ENCODE peak calls at places on chromosomes 2 and 18, in seven cellular contexts. One of them, this sample, is unnamed. For H3K9me3, the result is how much of the 10 kb centered on the place peaks cover.

GRCh38 chr2:190835303-190835930 is 45.2 kb upstream of the GLS start:
- DNase-seq in aorta: peak
- DNase-seq in IMR-90: peak
- DNase-seq in cardiac muscle cell: peak
- DNase-seq in fibroblast of lung: peak
- DNase-seq in stomach: no peak
- DNase-seq in heart left ventricle: peak
- DNase-seq in this sample: peak

GRCh38 chr2:207516206-207516605 is 13.6 kb upstream of the CREB1 start:
- DNase-seq in aorta: no peak
- DNase-seq in IMR-90: no peak
- DNase-seq in cardiac muscle cell: no peak
- DNase-seq in fibroblast of lung: peak
- DNase-seq in stomach: no peak
- DNase-seq in heart left ventricle: no peak
- DNase-seq in this sample: no peak

GRCh38 chr2:98484121-98484557 is 39.5 kb downstream of the INPP4A start:
- DNase-seq in aorta: no peak
- DNase-seq in IMR-90: no peak
- DNase-seq in cardiac muscle cell: no peak
- DNase-seq in fibroblast of lung: no peak
- DNase-seq in stomach: no peak
- DNase-seq in heart left ventricle: no peak
- DNase-seq in this sample: no peak

GRCh38 chr2:222714361-222715256 is 43.2 kb downstream of the MOGAT1 start:
- DNase-seq in aorta: no peak
- DNase-seq in IMR-90: no peak
- DNase-seq in cardiac muscle cell: peak
- DNase-seq in fibroblast of lung: peak
- DNase-seq in stomach: no peak
- DNase-seq in heart left ventricle: peak
- DNase-seq in this sample: no peak

GRCh38 chr2:232981767-232982360 is 31.2 kb downstream of the NGEF start:
- DNase-seq in aorta: no peak
- DNase-seq in IMR-90: no peak
- DNase-seq in cardiac muscle cell: no peak
- DNase-seq in fibroblast of lung: no peak
- DNase-seq in stomach: no peak
- DNase-seq in heart left ventricle: no peak
- DNase-seq in this sample: no peak

GRCh38 chr2:216713691-216714411 is 18.5 kb upstream of the IGFBP5 start:
- DNase-seq in aorta: peak
- DNase-seq in IMR-90: peak
- DNase-seq in cardiac muscle cell: peak
- DNase-seq in fibroblast of lung: peak
- DNase-seq in stomach: no peak
- DNase-seq in heart left ventricle: peak
- DNase-seq in this sample: peak

GRCh38 chr2:26615336-26616031 is 25.7 kb downstream of the CIB4 start:
- DNase-seq in aorta: no peak
- DNase-seq in IMR-90: no peak
- DNase-seq in cardiac muscle cell: no peak
- DNase-seq in fibroblast of lung: no peak
- DNase-seq in stomach: no peak
- DNase-seq in heart left ventricle: no peak
- DNase-seq in this sample: no peak

GRCh38 chr2:221370076-221370941 is 201.8 kb downstream of the EPHA4 start:
- DNase-seq in aorta: no peak
- DNase-seq in IMR-90: no peak
- DNase-seq in cardiac muscle cell: no peak
- DNase-seq in fibroblast of lung: no peak
- DNase-seq in stomach: no peak
- DNase-seq in heart left ventricle: no peak
- DNase-seq in this sample: no peak

GRCh38 chr2:199739413-199740110 is 111.4 kb downstream of the FTCDNL1 start:
- DNase-seq in aorta: peak
- DNase-seq in IMR-90: peak
- DNase-seq in cardiac muscle cell: peak
- DNase-seq in fibroblast of lung: peak
- DNase-seq in stomach: peak
- DNase-seq in heart left ventricle: peak
- DNase-seq in this sample: peak

GRCh38 chr2:880201-880970 is 70.3 kb upstream of the SNTG2 start:
- DNase-seq in aorta: peak
- DNase-seq in IMR-90: no peak
- DNase-seq in cardiac muscle cell: no peak
- DNase-seq in fibroblast of lung: no peak
- DNase-seq in stomach: no peak
- DNase-seq in heart left ventricle: no peak
- DNase-seq in this sample: no peak

GRCh38 chr2:877747-878146 is 72.9 kb upstream of the SNTG2 start:
- DNase-seq in aorta: no peak
- DNase-seq in IMR-90: no peak
- DNase-seq in cardiac muscle cell: no peak
- DNase-seq in fibroblast of lung: no peak
- DNase-seq in stomach: peak
- DNase-seq in heart left ventricle: no peak
- DNase-seq in this sample: no peak

GRCh38 chr2:878245-878930 is 72.3 kb upstream of the SNTG2 start:
- DNase-seq in aorta: no peak
- DNase-seq in IMR-90: no peak
- DNase-seq in cardiac muscle cell: no peak
- DNase-seq in fibroblast of lung: no peak
- DNase-seq in stomach: peak
- DNase-seq in heart left ventricle: no peak
- DNase-seq in this sample: no peak

GRCh38 chr2:881204-881918 is 69.3 kb upstream of the SNTG2 start:
- DNase-seq in aorta: peak
- DNase-seq in IMR-90: no peak
- DNase-seq in cardiac muscle cell: no peak
- DNase-seq in fibroblast of lung: no peak
- DNase-seq in stomach: no peak
- DNase-seq in heart left ventricle: no peak
- DNase-seq in this sample: no peak

DNA sequence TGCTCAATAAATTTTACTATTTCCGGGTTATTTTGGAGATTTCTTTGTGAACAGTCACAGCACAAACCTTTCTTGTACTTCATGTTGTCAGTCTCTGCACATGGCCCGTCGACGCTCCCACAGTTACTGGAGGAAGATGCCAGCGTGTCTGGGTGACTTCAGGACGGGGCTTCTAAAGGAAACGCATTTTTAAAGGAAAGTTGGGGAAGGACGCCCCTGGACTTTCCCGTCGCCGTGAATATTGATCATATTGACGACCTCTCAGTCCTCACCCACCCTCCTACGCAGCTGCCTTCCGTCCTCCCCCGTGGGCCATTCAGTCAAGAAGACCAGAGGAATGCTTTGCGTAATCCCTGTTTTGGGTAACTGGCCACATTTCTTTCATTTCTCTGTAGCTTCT is 71.1 kb upstream of the SNTG2 start:
- DNase-seq in aorta: no peak
- DNase-seq in IMR-90: no peak
- DNase-seq in cardiac muscle cell: no peak
- DNase-seq in fibroblast of lung: no peak
- DNase-seq in stomach: no peak
- DNase-seq in heart left ventricle: no peak
- DNase-seq in this sample: no peak
- H3K9me3 ChIP-seq in aorta: under half
- H3K9me3 ChIP-seq in IMR-90: under half
- H3K9me3 ChIP-seq in cardiac muscle cell: under half
- H3K9me3 ChIP-seq in fibroblast of lung: under half
- H3K9me3 ChIP-seq in stomach: under half
- H3K9me3 ChIP-seq in heart left ventricle: under half
- H3K9me3 ChIP-seq in this sample: under half

GRCh38 chr2:72539145-72539552 is 286.7 kb downstream of the EXOC6B start:
- DNase-seq in aorta: no peak
- DNase-seq in IMR-90: peak
- DNase-seq in cardiac muscle cell: peak
- DNase-seq in fibroblast of lung: peak
- DNase-seq in stomach: no peak
- DNase-seq in heart left ventricle: no peak
- DNase-seq in this sample: peak
- H3K27ac ChIP-seq in aorta: no peak
- H3K27ac ChIP-seq in IMR-90: no peak
- H3K27ac ChIP-seq in cardiac muscle cell: peak
- H3K27ac ChIP-seq in fibroblast of lung: no peak
- H3K27ac ChIP-seq in stomach: no peak
- H3K27ac ChIP-seq in heart left ventricle: no peak
- H3K27ac ChIP-seq in this sample: no peak

DNA sequence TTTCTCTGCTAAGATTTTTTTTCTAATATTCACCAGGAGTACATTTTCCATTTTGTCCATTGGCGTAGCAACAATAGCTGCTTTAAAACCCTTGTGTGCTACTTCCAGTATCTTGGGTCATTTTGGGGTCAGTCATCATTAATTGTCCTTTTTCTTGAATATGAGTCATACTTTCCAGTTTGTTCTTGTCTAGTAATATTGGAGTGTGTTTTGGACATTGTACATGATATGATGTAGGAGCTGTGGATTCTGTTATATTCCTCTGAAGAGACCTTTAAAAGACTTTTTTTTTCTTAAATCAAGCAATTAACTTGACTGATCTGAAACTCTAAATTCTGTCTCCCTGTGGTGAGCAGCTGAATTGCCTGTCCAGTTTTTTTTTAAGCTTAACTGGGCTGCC is 40.8 kb downstream of the AGPS start:
- DNase-seq in aorta: no peak
- DNase-seq in IMR-90: no peak
- DNase-seq in cardiac muscle cell: no peak
- DNase-seq in fibroblast of lung: peak
- DNase-seq in stomach: no peak
- DNase-seq in heart left ventricle: no peak
- DNase-seq in this sample: peak
- H3K9me3 ChIP-seq in aorta: under half
- H3K9me3 ChIP-seq in IMR-90: under half
- H3K9me3 ChIP-seq in cardiac muscle cell: under half
- H3K9me3 ChIP-seq in fibroblast of lung: under half
- H3K9me3 ChIP-seq in stomach: under half
- H3K9me3 ChIP-seq in heart left ventricle: under half
- H3K9me3 ChIP-seq in this sample: under half

GRCh38 chr2:3128786-3129185 is 248.8 kb downstream of the EIPR1 start:
- DNase-seq in aorta: no peak
- DNase-seq in IMR-90: no peak
- DNase-seq in cardiac muscle cell: no peak
- DNase-seq in fibroblast of lung: no peak
- DNase-seq in stomach: no peak
- DNase-seq in heart left ventricle: no peak
- DNase-seq in this sample: no peak

GRCh38 chr2:3131636-3132326 is 245.8 kb downstream of the EIPR1 start:
- DNase-seq in aorta: no peak
- DNase-seq in IMR-90: no peak
- DNase-seq in cardiac muscle cell: no peak
- DNase-seq in fibroblast of lung: no peak
- DNase-seq in stomach: peak
- DNase-seq in heart left ventricle: no peak
- DNase-seq in this sample: no peak

GRCh38 chr2:3130889-3131635 is 246.6 kb downstream of the EIPR1 start:
- DNase-seq in aorta: no peak
- DNase-seq in IMR-90: no peak
- DNase-seq in cardiac muscle cell: no peak
- DNase-seq in fibroblast of lung: no peak
- DNase-seq in stomach: peak
- DNase-seq in heart left ventricle: no peak
- DNase-seq in this sample: no peak

GRCh38 chr2:3130444-3130843 is 247.2 kb downstream of the EIPR1 start:
- DNase-seq in aorta: no peak
- DNase-seq in IMR-90: no peak
- DNase-seq in cardiac muscle cell: no peak
- DNase-seq in fibroblast of lung: no peak
- DNase-seq in stomach: no peak
- DNase-seq in heart left ventricle: no peak
- DNase-seq in this sample: no peak

GRCh38 chr2:3129867-3130266 is 247.8 kb downstream of the EIPR1 start:
- DNase-seq in aorta: no peak
- DNase-seq in IMR-90: no peak
- DNase-seq in cardiac muscle cell: no peak
- DNase-seq in fibroblast of lung: no peak
- DNase-seq in stomach: no peak
- DNase-seq in heart left ventricle: no peak
- DNase-seq in this sample: no peak
- H3K27ac ChIP-seq in aorta: no peak
- H3K27ac ChIP-seq in IMR-90: no peak
- H3K27ac ChIP-seq in cardiac muscle cell: no peak
- H3K27ac ChIP-seq in fibroblast of lung: no peak
- H3K27ac ChIP-seq in stomach: no peak
- H3K27ac ChIP-seq in heart left ventricle: no peak
- H3K27ac ChIP-seq in this sample: no peak

GRCh38 chr18:14928396-14928795 is 180.4 kb downstream of the ANKRD30B start:
- DNase-seq in aorta: no peak
- DNase-seq in IMR-90: no peak
- DNase-seq in cardiac muscle cell: no peak
- DNase-seq in fibroblast of lung: no peak
- DNase-seq in stomach: no peak
- DNase-seq in heart left ventricle: no peak
- DNase-seq in this sample: no peak
- H3K9me3 ChIP-seq in aorta: under half
- H3K9me3 ChIP-seq in IMR-90: under half
- H3K9me3 ChIP-seq in cardiac muscle cell: under half
- H3K9me3 ChIP-seq in fibroblast of lung: under half
- H3K9me3 ChIP-seq in stomach: under half
- H3K9me3 ChIP-seq in heart left ventricle: under half
- H3K9me3 ChIP-seq in this sample: under half

DNA sequence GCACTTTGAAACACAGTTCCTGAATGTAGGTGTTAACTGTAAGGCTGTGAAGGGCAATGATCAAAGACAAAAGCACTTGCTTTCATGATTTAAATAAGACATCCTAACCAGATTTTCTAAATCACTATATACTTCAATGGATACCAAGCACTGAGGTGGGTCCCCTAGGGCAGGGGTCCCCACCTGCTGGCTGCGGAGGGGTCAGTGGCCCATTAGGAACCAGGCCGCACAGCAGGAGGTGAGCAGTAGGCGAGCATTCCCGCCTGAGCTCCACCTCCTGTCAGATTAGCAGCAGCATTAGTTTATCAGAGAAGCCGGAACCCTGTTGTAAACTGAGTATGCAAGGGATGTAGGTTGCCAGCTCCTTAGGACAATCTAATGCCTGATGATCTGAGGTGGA is 7.1 kb downstream of the NFE2L2 start:
- DNase-seq in aorta: no peak
- DNase-seq in IMR-90: no peak
- DNase-seq in cardiac muscle cell: no peak
- DNase-seq in fibroblast of lung: no peak
- DNase-seq in stomach: no peak
- DNase-seq in heart left ventricle: no peak
- DNase-seq in this sample: no peak
- H3K27ac ChIP-seq in aorta: no peak
- H3K27ac ChIP-seq in IMR-90: no peak
- H3K27ac ChIP-seq in cardiac muscle cell: peak
- H3K27ac ChIP-seq in fibroblast of lung: no peak
- H3K27ac ChIP-seq in stomach: peak
- H3K27ac ChIP-seq in heart left ventricle: peak
- H3K27ac ChIP-seq in this sample: no peak

GRCh38 chr18:14947482-14948162 is 199.7 kb downstream of the ANKRD30B start:
- DNase-seq in aorta: no peak
- DNase-seq in IMR-90: no peak
- DNase-seq in cardiac muscle cell: no peak
- DNase-seq in fibroblast of lung: no peak
- DNase-seq in stomach: no peak
- DNase-seq in heart left ventricle: no peak
- DNase-seq in this sample: no peak
- H3K9me3 ChIP-seq in aorta: under half
- H3K9me3 ChIP-seq in IMR-90: under half
- H3K9me3 ChIP-seq in cardiac muscle cell: under half
- H3K9me3 ChIP-seq in fibroblast of lung: under half
- H3K9me3 ChIP-seq in stomach: under half
- H3K9me3 ChIP-seq in heart left ventricle: under half
- H3K9me3 ChIP-seq in this sample: under half

GRCh38 chr2:109136542-109136941 is 7.5 kb downstream of the SH3RF3 start:
- DNase-seq in aorta: peak
- DNase-seq in IMR-90: no peak
- DNase-seq in cardiac muscle cell: no peak
- DNase-seq in fibroblast of lung: no peak
- DNase-seq in stomach: no peak
- DNase-seq in heart left ventricle: no peak
- DNase-seq in this sample: no peak
- H3K27ac ChIP-seq in aorta: no peak
- H3K27ac ChIP-seq in IMR-90: no peak
- H3K27ac ChIP-seq in cardiac muscle cell: no peak
- H3K27ac ChIP-seq in fibroblast of lung: no peak
- H3K27ac ChIP-seq in stomach: no peak
- H3K27ac ChIP-seq in heart left ventricle: no peak
- H3K27ac ChIP-seq in this sample: no peak